ENCODE peak calls at places on chromosomes 7 and 10, in five cellular contexts. Z, J, F, C and V are unnamed samples.

GRCh38 chr10:134205-134742 is 981 bp upstream of the ZMYND11 start:
- DNase-seq in Z (no peak), J (no peak), F (no peak), C (no peak), V (no peak)

GRCh38 chr10:4849042-4849402 is 23.0 kb downstream of the AKR1E2 start:
- DNase-seq in Z (no peak), J (no peak), F (no peak), C (no peak), V (no peak)

GRCh38 chr10:17387861-17388503 is 66.4 kb downstream of the ST8SIA6 start:
- DNase-seq in Z (no peak), J (no peak), F (peak; percentile 11), C (no peak), V (no peak)

GRCh38 chr10:48940958-48941357 is 1.3 kb upstream of the LRRC18 start:
- DNase-seq in Z (no peak), J (no peak), F (no peak), C (no peak), V (no peak)

GRCh38 chr10:23525406-23525805 is 86.5 kb downstream of the OTUD1 start:
- DNase-seq in Z (no peak), J (no peak), F (peak; percentile 48), C (peak; percentile 40), V (peak; percentile 50)

GRCh38 chr7:3239291-3239691 is 61.8 kb upstream of the SDK1 start:
- DNase-seq in Z (no peak), J (no peak), F (no peak), C (no peak), V (no peak)

GRCh38 chr10:129365767-129366400 is 101.2 kb upstream of the MGMT start:
- DNase-seq in Z (no peak), J (no peak), F (no peak), C (peak; percentile 2), V (no peak)

GRCh38 chr10:8282340-8282739 is 227.9 kb downstream of the GATA3 start:
- DNase-seq in Z (no peak), J (no peak), F (no peak), C (no peak), V (no peak)

GRCh38 chr10:89846786-89847185 is 145.4 kb downstream of the KIF20B start:
- DNase-seq in Z (no peak), J (no peak), F (no peak), C (no peak), V (no peak)

GRCh38 chr7:3561908-3562307 is 260.9 kb downstream of the SDK1 start:
- DNase-seq in Z (no peak), J (no peak), F (no peak), C (no peak), V (no peak)

GRCh38 chr10:91635401-91636400 is 2.8 kb upstream of the PPP1R3C start:
- DNase-seq in Z (peak; percentile 23), J (peak; percentile 82), F (peak; percentile 95), C (peak; percentile 93), V (peak; percentile 89)

DNA sequence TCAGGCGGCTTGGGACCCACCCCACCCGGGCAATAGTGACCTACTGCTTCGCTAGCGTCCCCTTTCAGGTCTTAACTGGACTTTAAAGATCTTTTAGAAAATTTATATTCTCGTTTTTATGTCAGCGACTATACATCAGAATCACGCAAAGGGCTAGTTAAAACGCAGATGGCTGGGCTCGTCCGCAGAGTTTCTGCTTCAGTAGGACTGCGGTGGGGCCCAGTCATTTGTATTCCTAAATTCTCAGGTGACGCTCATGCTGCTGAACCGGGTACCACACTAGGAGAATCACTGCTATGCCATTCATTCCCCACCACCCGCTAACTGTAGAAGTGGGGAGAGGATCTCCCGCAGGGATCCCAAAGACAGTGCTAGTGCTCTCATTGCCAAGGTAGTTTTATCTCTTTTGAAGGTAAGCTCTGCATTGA is 12.0 kb upstream of the SP8 start:
- DNase-seq in Z (no peak), J (no peak), F (no peak), C (no peak), V (no peak)
- H3K4me3 ChIP-seq in Z (peak overlapping the region; percentile 64), J (peak overlapping the region; percentile 53), F (no peak overlapping the region), C (peak overlapping the region; percentile 63), V (no peak overlapping the region)

DNA sequence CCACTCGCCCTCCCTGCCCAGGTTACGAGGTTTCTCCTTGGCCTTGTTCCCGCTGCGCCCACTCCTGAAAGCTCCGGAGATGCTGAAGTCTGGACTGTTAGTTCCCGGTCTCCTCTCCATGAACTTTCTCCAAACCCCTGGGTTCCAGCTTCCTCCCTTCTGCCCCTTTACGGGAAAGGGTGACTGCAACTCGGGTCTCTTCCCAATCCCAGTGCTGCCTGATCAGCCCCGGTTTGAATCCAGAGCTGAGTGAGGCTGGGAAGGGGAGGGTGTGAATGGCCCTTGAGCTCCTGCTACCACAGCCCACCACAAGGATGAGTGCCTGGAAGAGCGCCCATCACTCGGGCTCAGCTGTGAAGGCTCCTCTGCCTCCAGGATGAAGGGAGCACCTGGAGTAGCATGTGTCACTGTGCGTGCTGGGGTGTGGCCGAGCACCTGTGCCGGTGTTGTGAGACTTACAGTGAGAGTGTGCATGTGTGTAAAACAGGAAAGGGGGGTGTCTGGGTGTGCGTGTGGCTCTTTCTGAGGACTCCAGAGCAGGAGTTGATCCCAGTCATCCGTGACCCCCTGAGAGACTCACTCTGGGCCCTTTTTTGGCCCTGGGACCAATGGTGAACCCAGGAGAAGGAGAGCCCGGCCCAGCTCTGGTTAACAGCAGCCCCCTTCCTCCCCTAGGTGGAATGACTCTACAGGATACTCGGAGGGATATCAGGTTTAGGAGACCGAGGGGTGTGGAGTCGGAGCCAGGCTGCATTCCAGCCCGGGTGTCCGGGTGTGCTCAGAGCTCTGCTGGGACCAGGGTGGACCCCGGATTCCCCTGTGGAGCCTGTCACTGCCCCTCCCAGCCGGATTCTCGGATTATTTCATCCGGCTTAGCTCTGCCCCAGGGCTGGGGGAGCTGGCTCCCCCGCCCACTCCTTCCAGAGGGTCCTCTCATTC is 1.1 kb upstream of the ZNF467 start:
- DNase-seq in Z (no peak), J (no peak), F (no peak), C (peak; percentile 13), V (peak; percentile 17)
- H3K4me3 ChIP-seq in Z (peak overlapping the region; percentile 82), J (peak overlapping the region; percentile 75), F (no peak overlapping the region), C (no peak overlapping the region), V (peak overlapping the region; percentile 80)

DNA sequence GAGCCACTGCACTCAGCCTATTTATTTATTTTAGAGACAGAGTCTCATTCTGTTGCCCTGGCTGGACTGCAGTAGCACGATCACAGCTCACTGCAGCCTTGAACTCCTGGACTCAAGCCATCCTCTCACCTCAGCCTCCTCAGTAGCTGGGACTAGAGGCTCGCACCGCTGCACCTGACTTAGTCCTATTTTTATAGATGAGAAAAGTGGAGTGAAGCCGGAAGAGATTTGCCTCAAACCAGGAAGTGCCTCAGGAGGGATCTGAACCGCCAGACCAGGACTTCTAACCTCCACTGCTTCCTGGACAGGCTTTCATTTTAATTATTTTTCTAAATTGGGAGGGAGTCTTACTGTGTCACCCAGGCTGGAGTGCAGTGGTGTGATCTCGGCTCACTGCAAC is 17.5 kb upstream of the CLIP2 start:
- DNase-seq in Z (no peak), J (no peak), F (no peak), C (no peak), V (no peak)
- H3K4me3 ChIP-seq in Z (no peak overlapping the region), J (no peak overlapping the region), F (no peak overlapping the region), C (no peak overlapping the region), V (no peak overlapping the region)

GRCh38 chr7:112073530-112073929 is 132.7 kb downstream of the DOCK4 start:
- DNase-seq in Z (no peak), J (no peak), F (no peak), C (no peak), V (no peak)

GRCh38 chr7:112074464-112074863 is 131.7 kb downstream of the DOCK4 start:
- DNase-seq in Z (no peak), J (no peak), F (no peak), C (no peak), V (no peak)

GRCh38 chr7:112071856-112072255 is 134.3 kb downstream of the DOCK4 start:
- DNase-seq in Z (no peak), J (no peak), F (no peak), C (peak; percentile 13), V (no peak)

GRCh38 chr7:112070674-112071256 is 135.4 kb downstream of the DOCK4 start:
- DNase-seq in Z (no peak), J (no peak), F (no peak), C (no peak), V (no peak)

GRCh38 chr7:112072541-112073245 is 133.5 kb downstream of the DOCK4 start:
- DNase-seq in Z (no peak), J (no peak), F (no peak), C (no peak), V (no peak)
- H3K4me3 ChIP-seq in Z (no peak overlapping the region), J (no peak overlapping the region), F (no peak overlapping the region), C (no peak overlapping the region), V (no peak overlapping the region)